ENCODE peak calls at places on chromosomes 4 and X, in four cellular contexts. One of them, this sample, is unnamed.

GRCh38 chrX:69374569-69374968 is 129.6 kb upstream of the NALF2 start:
- DNase-seq in BJ: no peak
- DNase-seq in adipocyte: no peak
- DNase-seq in fibroblast of lung: no peak
- DNase-seq in this sample: no peak

GRCh38 chr4:110631582-110632505 is 9.0 kb upstream of the PITX2 start:
- DNase-seq in BJ: peak; percentile 16
- DNase-seq in adipocyte: peak; percentile 94
- DNase-seq in fibroblast of lung: peak; percentile 86
- DNase-seq in this sample: peak; percentile 84

GRCh38 chrX:39814391-39814790 is 283.4 kb downstream of the BCOR start:
- DNase-seq in BJ: no peak
- DNase-seq in adipocyte: peak; percentile 60
- DNase-seq in fibroblast of lung: peak; percentile 45
- DNase-seq in this sample: no peak

GRCh38 chr4:174449152-174449551 is 73.1 kb downstream of the HPGD start:
- DNase-seq in BJ: no peak
- DNase-seq in adipocyte: no peak
- DNase-seq in fibroblast of lung: no peak
- DNase-seq in this sample: no peak

GRCh38 chr4:22474636-22475310 is 41.1 kb downstream of the ADGRA3 start:
- DNase-seq in BJ: no peak
- DNase-seq in adipocyte: peak; percentile 16
- DNase-seq in fibroblast of lung: peak; percentile 49
- DNase-seq in this sample: no peak

GRCh38 chrX:130705591-130705990 is 197.4 kb downstream of the ENOX2 start:
- DNase-seq in BJ: no peak
- DNase-seq in adipocyte: no peak
- DNase-seq in fibroblast of lung: no peak
- DNase-seq in this sample: no peak

GRCh38 chr4:177175473-177175872 is 134.2 kb upstream of the NEIL3 start:
- DNase-seq in BJ: no peak
- DNase-seq in adipocyte: no peak
- DNase-seq in fibroblast of lung: no peak
- DNase-seq in this sample: no peak

GRCh38 chrX:134782796-134783195 is 124.5 kb upstream of the PLAC1 start:
- DNase-seq in BJ: no peak
- DNase-seq in adipocyte: peak; percentile 79
- DNase-seq in fibroblast of lung: peak; percentile 69
- DNase-seq in this sample: no peak

GRCh38 chr4:108683479-108683878 is 33.1 kb downstream of the OSTC start:
- DNase-seq in BJ: no peak
- DNase-seq in adipocyte: peak; percentile 64
- DNase-seq in fibroblast of lung: peak; percentile 51
- DNase-seq in this sample: no peak

GRCh38 chr4:173057442-173057841 is 111.2 kb upstream of the GALNT7 start:
- DNase-seq in BJ: no peak
- DNase-seq in adipocyte: peak; percentile 30
- DNase-seq in fibroblast of lung: no peak
- DNase-seq in this sample: no peak

GRCh38 chr4:95049838-95050237 is 292.1 kb downstream of the BMPR1B start:
- DNase-seq in BJ: no peak
- DNase-seq in adipocyte: peak; percentile 76
- DNase-seq in fibroblast of lung: peak; percentile 34
- DNase-seq in this sample: no peak

GRCh38 chr4:183783933-183784622 is 121.0 kb upstream of the STOX2 start:
- DNase-seq in BJ: no peak
- DNase-seq in adipocyte: peak; percentile 62
- DNase-seq in fibroblast of lung: peak; percentile 56
- DNase-seq in this sample: no peak

GRCh38 chrX:134717698-134718328 is 59.5 kb upstream of the PLAC1 start:
- DNase-seq in BJ: no peak
- DNase-seq in adipocyte: peak; percentile 28
- DNase-seq in fibroblast of lung: no peak
- DNase-seq in this sample: no peak

GRCh38 chrX:119398974-119399771 is at the start of gene SLC25A43:
- DNase-seq in BJ: no peak
- DNase-seq in adipocyte: peak; percentile 61
- DNase-seq in fibroblast of lung: peak; percentile 31
- DNase-seq in this sample: peak; percentile 81

GRCh38 chrX:46713672-46714487 is 45.0 kb downstream of the SLC9A7 start:
- DNase-seq in BJ: peak; percentile 9
- DNase-seq in adipocyte: peak; percentile 35
- DNase-seq in fibroblast of lung: no peak
- DNase-seq in this sample: no peak
- H3K4me3 ChIP-seq in BJ: no peak overlapping the region
- H3K4me3 ChIP-seq in adipocyte: no peak overlapping the region
- H3K4me3 ChIP-seq in fibroblast of lung: no peak overlapping the region
- H3K4me3 ChIP-seq in this sample: no peak overlapping the region

DNA sequence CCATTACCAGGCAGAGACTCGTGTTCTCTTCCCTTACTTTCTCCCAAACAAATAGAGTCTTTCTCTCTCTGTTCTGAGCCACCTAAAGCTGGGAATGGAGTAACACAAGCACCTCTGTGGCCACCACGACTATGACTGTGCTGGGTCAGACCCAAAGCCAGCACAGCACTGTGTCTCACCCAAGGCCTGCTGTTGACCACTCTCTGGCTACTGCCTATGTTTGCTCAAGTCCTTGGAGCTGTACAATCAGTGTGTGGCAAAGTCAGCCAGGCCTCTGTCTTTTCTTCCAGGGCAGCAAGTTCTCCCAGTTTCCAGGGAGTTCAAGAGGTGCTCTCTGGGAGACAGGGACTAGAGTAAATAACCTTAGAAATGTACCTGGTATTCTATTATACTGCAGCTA is 239.4 kb downstream of the FAM47A start:
- DNase-seq in BJ: no peak
- DNase-seq in adipocyte: no peak
- DNase-seq in fibroblast of lung: no peak
- DNase-seq in this sample: no peak
- H3K4me3 ChIP-seq in BJ: no peak overlapping the region
- H3K4me3 ChIP-seq in adipocyte: no peak overlapping the region
- H3K4me3 ChIP-seq in fibroblast of lung: no peak overlapping the region
- H3K4me3 ChIP-seq in this sample: no peak overlapping the region

GRCh38 chr4:25795566-25796454 is 67.0 kb downstream of the SEL1L3 start:
- DNase-seq in BJ: peak; percentile 50
- DNase-seq in adipocyte: peak; percentile 76
- DNase-seq in fibroblast of lung: peak; percentile 27
- DNase-seq in this sample: no peak
- H3K4me3 ChIP-seq in BJ: no peak overlapping the region
- H3K4me3 ChIP-seq in adipocyte: no peak overlapping the region
- H3K4me3 ChIP-seq in fibroblast of lung: no peak overlapping the region
- H3K4me3 ChIP-seq in this sample: no peak overlapping the region

GRCh38 chr4:77800483-77801259 is 18.5 kb downstream of the CNOT6L start:
- DNase-seq in BJ: no peak
- DNase-seq in adipocyte: peak; percentile 39
- DNase-seq in fibroblast of lung: peak; percentile 42
- DNase-seq in this sample: no peak
- H3K4me3 ChIP-seq in BJ: no peak overlapping the region
- H3K4me3 ChIP-seq in adipocyte: no peak overlapping the region
- H3K4me3 ChIP-seq in fibroblast of lung: no peak overlapping the region
- H3K4me3 ChIP-seq in this sample: no peak overlapping the region

GRCh38 chr4:186848437-186848836 is 124.8 kb upstream of the FAT1 start:
- DNase-seq in BJ: no peak
- DNase-seq in adipocyte: no peak
- DNase-seq in fibroblast of lung: no peak
- DNase-seq in this sample: no peak

GRCh38 chr4:186840771-186841301 is 117.2 kb upstream of the FAT1 start:
- DNase-seq in BJ: no peak
- DNase-seq in adipocyte: no peak
- DNase-seq in fibroblast of lung: no peak
- DNase-seq in this sample: no peak

GRCh38 chr4:186846426-186846825 is 122.8 kb upstream of the FAT1 start:
- DNase-seq in BJ: no peak
- DNase-seq in adipocyte: no peak
- DNase-seq in fibroblast of lung: peak; percentile 21
- DNase-seq in this sample: no peak

GRCh38 chr4:186844059-186844681 is 120.5 kb upstream of the FAT1 start:
- DNase-seq in BJ: no peak
- DNase-seq in adipocyte: peak; percentile 78
- DNase-seq in fibroblast of lung: peak; percentile 51
- DNase-seq in this sample: no peak

GRCh38 chr4:186845137-186845842 is 121.6 kb upstream of the FAT1 start:
- DNase-seq in BJ: peak; percentile 86
- DNase-seq in adipocyte: peak; percentile 75
- DNase-seq in fibroblast of lung: peak; percentile 89
- DNase-seq in this sample: peak; percentile 79
- H3K4me3 ChIP-seq in BJ: no peak overlapping the region
- H3K4me3 ChIP-seq in adipocyte: peak overlapping the region; percentile 80
- H3K4me3 ChIP-seq in fibroblast of lung: peak overlapping the region; percentile 34
- H3K4me3 ChIP-seq in this sample: no peak overlapping the region